ENCODE peak calls at places on chromosomes 6 and 20, in four cellular contexts. N is WERI-Rb-1; P is H1; O is CD8-positive, alpha-beta T cell. Y is an unnamed sample. For H3K9me3, the result is how much of the 10 kb centered on the place peaks cover.

GRCh38 chr6:113009682-113010081 is 662.6 kb downstream of the RFPL4B start:
- DNase-seq in N (no peak), P (no peak), O (no peak), Y (no peak)

GRCh38 chr6:25150031-25150430 is 129.1 kb upstream of the CARMIL1 start:
- DNase-seq in N (no peak), P (no peak), O (no peak), Y (no peak)

GRCh38 chr6:63434936-63435335 is 115.2 kb upstream of the LGSN start:
- DNase-seq in N (no peak), P (no peak), O (no peak), Y (no peak)

GRCh38 chr20:41169791-41170351 is 32.5 kb downstream of the PLCG1 start:
- DNase-seq in N (no peak), P (no peak), O (no peak), Y (no peak)

GRCh38 chr20:61736751-61737310 is 328.9 kb downstream of the TAF4 start:
- DNase-seq in N (no peak), P (no peak), O (no peak), Y (no peak)

GRCh38 chr6:25670208-25670607 is 18.2 kb downstream of the SCGN start:
- DNase-seq in N (no peak), P (no peak), O (no peak), Y (no peak)

GRCh38 chr6:167094820-167095637 is 27.9 kb upstream of the CCR6 start:
- DNase-seq in N (no peak), P (no peak), O (no peak), Y (no peak)

GRCh38 chr6:41705329-41705995 is 29.9 kb downstream of the TFEB start:
- DNase-seq in N (no peak), P (no peak), O (no peak), Y (no peak)

GRCh38 chr6:111938710-111939109 is 65.5 kb upstream of the FYN start:
- DNase-seq in N (no peak), P (no peak), O (no peak), Y (no peak)

GRCh38 chr6:23269436-23269835 is 700.1 kb downstream of the HDGFL1 start:
- DNase-seq in N (no peak), P (no peak), O (no peak), Y (no peak)

GRCh38 chr20:45629496-45630100 is at the start of gene WFDC10A:
- DNase-seq in N (peak), P (peak), O (peak), Y (no peak)

DNA sequence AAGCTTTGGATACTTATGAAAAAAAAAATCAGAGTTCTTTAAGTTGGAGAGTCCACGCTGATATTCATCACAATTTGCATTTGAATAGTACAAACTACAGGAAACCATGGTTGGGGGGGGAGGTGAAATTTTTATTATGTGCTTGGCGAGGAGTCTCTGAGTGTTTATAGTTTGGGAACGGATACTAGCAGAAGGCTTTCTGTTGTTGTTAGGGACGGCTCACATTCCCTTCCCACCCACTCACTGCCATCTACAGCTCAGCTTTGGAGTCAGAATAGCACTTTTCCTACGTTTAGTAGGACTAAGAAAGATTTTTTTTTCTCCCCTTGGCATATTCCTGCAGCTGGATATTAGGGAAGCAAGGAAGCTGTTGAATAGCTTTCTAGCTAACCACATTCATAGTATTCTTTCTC is 235.0 kb upstream of the ZNF217 start:
- DNase-seq in N (no peak), P (no peak), O (no peak), Y (no peak)
- TF ChIP-seq CTCF in N (no peak), P (no peak), O (no peak), Y (no peak)

GRCh38 chr20:57564951-57565642 is 4.2 kb downstream of the PCK1 start:
- DNase-seq in N (no peak), P (no peak), O (no peak), Y (no peak)
- H3K4me3 ChIP-seq in N (no peak), P (no peak), O (no peak), Y (no peak)

DNA sequence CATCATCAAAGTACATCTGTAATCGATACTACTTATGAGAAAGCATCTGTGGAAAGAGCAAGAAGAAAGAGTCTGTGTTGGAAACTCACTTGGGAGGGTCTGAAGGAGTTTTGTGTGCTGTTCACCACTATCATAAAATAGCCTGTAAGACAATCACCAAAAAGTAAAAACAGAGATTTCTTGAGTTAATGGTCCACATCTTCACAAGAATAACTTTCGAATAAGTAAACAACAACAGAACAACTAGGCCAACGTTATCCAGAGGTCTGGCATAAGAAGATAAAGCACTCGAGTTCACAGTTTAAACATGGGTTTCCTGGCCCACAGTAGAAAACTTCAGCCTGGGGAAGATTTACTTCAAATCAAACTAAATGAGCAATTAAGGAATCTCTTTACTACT is 47.9 kb downstream of the EPB41L2 start:
- DNase-seq in N (no peak), P (no peak), O (no peak), Y (no peak)
- H3K9me3 ChIP-seq in N (under half), P (under half), O (under half), Y (under half)

DNA sequence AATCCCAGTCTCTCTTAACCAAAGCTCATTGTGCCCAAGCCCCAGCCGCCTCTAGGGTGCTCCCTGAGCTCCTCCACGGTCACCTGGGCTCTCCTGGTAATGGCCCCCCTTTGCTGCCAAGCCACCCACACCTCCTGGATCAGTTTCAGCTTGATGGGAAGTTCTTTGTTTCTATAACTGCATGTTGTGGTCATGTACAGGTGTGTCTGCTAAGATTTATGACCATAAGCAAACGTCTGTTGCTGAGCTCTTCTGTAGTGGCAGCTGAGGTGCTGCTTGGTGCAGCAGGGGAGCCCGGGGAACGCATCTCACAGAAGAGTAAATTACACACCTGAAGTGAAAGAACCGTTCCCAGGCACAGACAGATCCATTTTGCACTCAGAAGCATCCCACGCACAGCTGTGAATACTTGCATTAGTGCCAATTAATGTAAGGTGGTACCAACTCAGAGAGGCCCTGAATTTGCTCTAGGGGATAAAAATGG is 194.6 kb upstream of the ARID1B start:
- DNase-seq in N (no peak), P (no peak), O (no peak), Y (no peak)
- TF ChIP-seq CTCF in N (no peak), P (no peak), O (no peak), Y (no peak)

GRCh38 chr20:25277941-25278521 is 30.1 kb downstream of the PYGB start:
- DNase-seq in N (peak), P (peak), O (no peak), Y (peak)
- H3K4me3 ChIP-seq in N (no peak), P (no peak), O (no peak), Y (no peak)

Y was measured in left ventricle myocardium inferior.